ENCODE peak calls at places on chromosomes 12 and 14, in nine cellular contexts. W is cardiac muscle cell; E is stimulated activated CD8-positive, alpha-beta memory T cell treated with anti-CD3 and anti-CD28 coated beads, Interleukin-4, amount 100 ng/mL, for 24 hours; P is left ventricle myocardium inferior; B is lung microvascular endothelial cell; S is stomach; U is NCI-H345; V is NCI-H446 treated with DMSO at 0.1 percent for 48 hours; Z is stimulated activated CD4-positive, alpha-beta T cell treated with anti-CD3 and anti-CD28 coated beads, Interleukin-15, amount 100 ng/mL, for 1 hour. J is an unnamed sample.

GRCh38 chr14:55477680-55478079 is 37.3 kb upstream of the TBPL2 start:
- DNase-seq in V (no peak), U (no peak), S (no peak), W (no peak), B (no peak), Z (no peak), P (peak), E (no peak), J (no peak)

GRCh38 chr12:22544038-22544979 is at the start of gene C2CD5:
- DNase-seq in P (peak), E (peak), V (peak), U (peak), S (peak), B (peak), Z (peak), W (peak), J (peak)

GRCh38 chr12:6695313-6696045 is 5.1 kb downstream of the PIANP start:
- DNase-seq in W (no peak), B (no peak), P (no peak), Z (no peak), U (no peak), S (no peak), V (no peak), E (no peak), J (no peak)

GRCh38 chr12:46430340-46430948 is 57.9 kb upstream of the SLC38A2 start:
- DNase-seq in E (no peak), S (no peak), B (peak), Z (no peak), W (peak), U (no peak), V (no peak), P (no peak), J (peak)

GRCh38 chr12:76882367-76882766 is 3.5 kb upstream of the CSRP2 start:
- DNase-seq in E (no peak), B (no peak), W (no peak), Z (no peak), P (no peak), S (no peak), U (no peak), V (no peak), J (no peak)

GRCh38 chr12:65779091-65779642 is 45.1 kb upstream of the HMGA2 start:
- DNase-seq in B (peak), Z (no peak), V (no peak), W (peak), S (no peak), U (no peak), E (no peak), P (no peak), J (no peak)

GRCh38 chr14:101559624-101560533 is 1.4 kb upstream of the DIO3 start:
- DNase-seq in V (no peak), P (peak), Z (no peak), E (no peak), U (no peak), S (no peak), W (peak), B (no peak), J (no peak)

GRCh38 chr12:129927316-129927900 is 23.6 kb upstream of the TMEM132D start:
- DNase-seq in Z (no peak), S (no peak), P (no peak), V (no peak), E (no peak), W (no peak), U (no peak), B (no peak), J (no peak)

J was measured in NCI-H748 treated with DMSO at 0.1 percent for 48 hours.